ENCODE peak calls at places on chromosomes 5 and 9, in six cellular contexts. O, Z, C, T, K and L are unnamed samples.

GRCh38 chr9:120767451-120767850 is 25.8 kb downstream of the FBXW2 start:
- DNase-seq in O (no peak), Z (no peak), C (no peak), T (no peak), K (no peak), L (no peak)

GRCh38 chr5:154598021-154598420 is 120.0 kb upstream of the HAND1 start:
- DNase-seq in O (no peak), Z (no peak), C (no peak), T (no peak), K (no peak), L (no peak)

GRCh38 chr5:138469540-138470321 is 4.5 kb downstream of the EGR1 start:
- DNase-seq in O (no peak), Z (no peak), C (no peak), T (no peak), K (no peak), L (no peak)

GRCh38 chr5:342501-343460 is 21.3 kb downstream of the AHRR start:
- DNase-seq in O (no peak), Z (no peak), C (no peak), T (no peak), K (no peak), L (no peak)

GRCh38 chr9:9612755-9613154 is 1000.0 kb downstream of the PTPRD start:
- DNase-seq in O (no peak), Z (no peak), C (no peak), T (no peak), K (no peak), L (no peak)

GRCh38 chr5:100026601-100027000 is 508.6 kb upstream of the FAM174A start:
- DNase-seq in O (no peak), Z (no peak), C (no peak), T (no peak), K (no peak), L (no peak)

GRCh38 chr9:38423939-38424843 is at the start of gene IGFBPL1:
- DNase-seq in O (no peak), Z (no peak), C (peak; percentile 21), T (peak; percentile 47), K (peak; percentile 62), L (no peak)

GRCh38 chr5:74766348-74766886 is 500 bp downstream of the GFM2 start:
- DNase-seq in O (no peak), Z (no peak), C (no peak), T (peak; percentile 64), K (no peak), L (peak; percentile 80)

GRCh38 chr5:115455241-115455640 is 89.3 kb downstream of the FEM1C start:
- DNase-seq in O (no peak), Z (no peak), C (no peak), T (no peak), K (no peak), L (no peak)

GRCh38 chr5:133347039-133347438 is 265.3 kb downstream of the FSTL4 start:
- DNase-seq in O (no peak), Z (no peak), C (no peak), T (no peak), K (no peak), L (peak; percentile 70)

GRCh38 chr5:16854351-16854750 is 81.7 kb downstream of the MYO10 start:
- DNase-seq in O (no peak), Z (no peak), C (no peak), T (peak; percentile 95), K (no peak), L (no peak)

GRCh38 chr9:97038551-97038908 is 412 bp downstream of the CTSV start:
- DNase-seq in O (no peak), Z (no peak), C (no peak), T (no peak), K (no peak), L (no peak)

GRCh38 chr5:175344331-175345200 is 99.4 kb downstream of the DRD1 start:
- DNase-seq in O (no peak), Z (no peak), C (no peak), T (no peak), K (no peak), L (no peak)

GRCh38 chr9:17018001-17018491 is 116.8 kb upstream of the CNTLN start:
- DNase-seq in O (peak; percentile 44), Z (peak; percentile 27), C (no peak), T (no peak), K (no peak), L (no peak)

GRCh38 chr5:173884402-173885053 is 3.6 kb upstream of the CPEB4 start:
- DNase-seq in O (no peak), Z (no peak), C (no peak), T (no peak), K (no peak), L (peak; percentile 69)

GRCh38 chr9:113808391-113809191 is 67.5 kb upstream of the ZNF618 start:
- DNase-seq in O (peak; percentile 50), Z (no peak), C (no peak), T (no peak), K (no peak), L (no peak)

GRCh38 chr5:148976569-148977321 is 86.1 kb downstream of the SH3TC2 start:
- DNase-seq in O (no peak), Z (no peak), C (no peak), T (no peak), K (no peak), L (no peak)

GRCh38 chr5:61525573-61526142 is 193.6 kb downstream of the ZSWIM6 start:
- DNase-seq in O (no peak), Z (no peak), C (peak; percentile 21), T (no peak), K (no peak), L (no peak)

GRCh38 chr5:134525687-134526482 is 415 bp downstream of the JADE2 start:
- DNase-seq in O (peak; percentile 87), Z (peak; percentile 73), C (peak; percentile 42), T (peak; percentile 75), K (peak; percentile 65), L (peak; percentile 87)

GRCh38 chr9:109556061-109556460 is 58.0 kb upstream of the PTPN3 start:
- DNase-seq in O (no peak), Z (no peak), C (no peak), T (no peak), K (no peak), L (no peak)

GRCh38 chr5:10031817-10032216 is 217.9 kb downstream of the ATPSCKMT start:
- DNase-seq in O (no peak), Z (no peak), C (no peak), T (no peak), K (no peak), L (no peak)

GRCh38 chr9:21455320-21455719 is 15.1 kb downstream of the IFNA1 start:
- DNase-seq in O (no peak), Z (no peak), C (no peak), T (peak; percentile 4), K (peak; percentile 25), L (peak; percentile 76)

GRCh38 chr9:959914-960313 is 16.5 kb upstream of the DMRT3 start:
- DNase-seq in O (no peak), Z (no peak), C (no peak), T (no peak), K (no peak), L (no peak)

GRCh38 chr9:114721491-114722362 is 39.7 kb upstream of the TEX48 start:
- DNase-seq in O (no peak), Z (no peak), C (no peak), T (no peak), K (no peak), L (no peak)

GRCh38 chr9:95508242-95508967 is 8.4 kb downstream of the PTCH1 start:
- DNase-seq in O (peak; percentile 48), Z (peak; percentile 32), C (no peak), T (no peak), K (peak; percentile 18), L (peak; percentile 57)

GRCh38 chr5:73103885-73104284 is 16.5 kb upstream of the TMEM171 start:
- DNase-seq in O (no peak), Z (no peak), C (no peak), T (no peak), K (no peak), L (no peak)

GRCh38 chr5:55988979-55989612 is 5.7 kb downstream of the IL6ST start:
- DNase-seq in O (no peak), Z (no peak), C (no peak), T (no peak), K (no peak), L (no peak)

GRCh38 chr9:109016132-109016531 is 2.8 kb upstream of the CTNNAL1 start:
- DNase-seq in O (no peak), Z (no peak), C (no peak), T (no peak), K (no peak), L (no peak)

GRCh38 chr9:121372563-121373400 is 2.7 kb upstream of the STOM start:
- DNase-seq in O (no peak), Z (no peak), C (no peak), T (no peak), K (no peak), L (no peak)

GRCh38 chr9:133483611-133484010 is 4.7 kb upstream of the SLC2A6 start:
- DNase-seq in O (peak; percentile 13), Z (no peak), C (no peak), T (no peak), K (no peak), L (no peak)

GRCh38 chr5:168282120-168282519 is 9.3 kb upstream of the WWC1 start:
- DNase-seq in O (no peak), Z (no peak), C (no peak), T (no peak), K (no peak), L (no peak)

GRCh38 chr5:143887901-143888648 is 76.1 kb downstream of the HMHB1 start:
- DNase-seq in O (no peak), Z (no peak), C (no peak), T (no peak), K (no peak), L (no peak)